ENCODE peak calls at places on chromosome 7, in eight cellular contexts. S, U, A, K, W, G, J and I are unnamed samples.

GRCh38 chr7:23873306-23873705 is 163.3 kb downstream of the STK31 start:
- DNase-seq in S (no peak), U (no peak), A (no peak), K (no peak), W (no peak), G (no peak), J (no peak), I (no peak)

GRCh38 chr7:104267701-104268368 is 60.0 kb upstream of the ORC5 start:
- DNase-seq in S (no peak), U (no peak), A (no peak), K (no peak), W (no peak), G (no peak), J (no peak), I (no peak)

GRCh38 chr7:143120696-143121405 is 11.0 kb upstream of the PIP start:
- DNase-seq in S (no peak), U (no peak), A (no peak), K (no peak), W (no peak), G (no peak), J (no peak), I (no peak)

GRCh38 chr7:22430457-22430856 is 69.5 kb downstream of the STEAP1B start:
- DNase-seq in S (no peak), U (no peak), A (no peak), K (no peak), W (no peak), G (no peak), J (no peak), I (no peak)

GRCh38 chr7:25803117-25803887 is 348.7 kb upstream of the NFE2L3 start:
- DNase-seq in S (no peak), U (no peak), A (no peak), K (no peak), W (no peak), G (no peak), J (no peak), I (no peak)

GRCh38 chr7:93719546-93719945 is 145.0 kb upstream of the CALCR start:
- DNase-seq in S (no peak), U (no peak), A (no peak), K (no peak), W (no peak), G (no peak), J (no peak), I (no peak)

GRCh38 chr7:111041577-111041976 is 49.4 kb upstream of the LRRN3 start:
- DNase-seq in S (no peak), U (no peak), A (no peak), K (no peak), W (no peak), G (no peak), J (no peak), I (no peak)

GRCh38 chr7:43906327-43907010 is at the start of gene URGCP:
- DNase-seq in S (peak), U (no peak), A (peak), K (peak), W (peak), G (peak), J (peak), I (no peak)

GRCh38 chr7:125516194-125516593 is 586.6 kb upstream of the POT1 start:
- DNase-seq in S (no peak), U (no peak), A (no peak), K (no peak), W (no peak), G (no peak), J (no peak), I (no peak)

GRCh38 chr7:105990141-105990540 is 27.1 kb downstream of the CDHR3 start:
- DNase-seq in S (no peak), U (no peak), A (no peak), K (no peak), W (no peak), G (no peak), J (no peak), I (no peak)

GRCh38 chr7:7830122-7830878 is 111.9 kb upstream of the RPA3 start:
- DNase-seq in S (no peak), U (no peak), A (peak), K (peak), W (no peak), G (no peak), J (no peak), I (no peak)

GRCh38 chr7:156816943-156817572 is 75.9 kb downstream of the LMBR1 start:
- DNase-seq in S (no peak), U (no peak), A (no peak), K (no peak), W (no peak), G (no peak), J (no peak), I (no peak)

GRCh38 chr7:36131026-36131425 is 22.0 kb upstream of the EEPD1 start:
- DNase-seq in S (no peak), U (no peak), A (no peak), K (no peak), W (no peak), G (no peak), J (no peak), I (no peak)

GRCh38 chr7:18607025-18607424 is 111.5 kb downstream of the HDAC9 start:
- DNase-seq in S (no peak), U (no peak), A (no peak), K (no peak), W (no peak), G (no peak), J (no peak), I (no peak)

GRCh38 chr7:84085147-84085546 is 109.4 kb downstream of the SEMA3A start:
- DNase-seq in S (no peak), U (no peak), A (no peak), K (no peak), W (no peak), G (no peak), J (no peak), I (no peak)

GRCh38 chr7:137990251-137990901 is 11.5 kb downstream of the CREB3L2 start:
- DNase-seq in S (no peak), U (no peak), A (no peak), K (no peak), W (no peak), G (no peak), J (no peak), I (no peak)

GRCh38 chr7:76016191-76016947 is 22.0 kb upstream of the TMEM120A start:
- DNase-seq in S (no peak), U (no peak), A (no peak), K (no peak), W (no peak), G (no peak), J (no peak), I (no peak)

GRCh38 chr7:122268101-122268500 is 36.4 kb downstream of the FEZF1 start:
- DNase-seq in S (no peak), U (no peak), A (no peak), K (no peak), W (no peak), G (no peak), J (no peak), I (no peak)

GRCh38 chr7:54906963-54907362 is 111.9 kb upstream of the EGFR start:
- DNase-seq in S (no peak), U (no peak), A (no peak), K (no peak), W (no peak), G (no peak), J (no peak), I (no peak)

GRCh38 chr7:115933463-115933862 is 97.1 kb downstream of the TFEC start:
- DNase-seq in S (no peak), U (no peak), A (no peak), K (no peak), W (no peak), G (no peak), J (no peak), I (no peak)

GRCh38 chr7:156897673-156898072 is 4.7 kb upstream of the LMBR1 start:
- DNase-seq in S (no peak), U (no peak), A (no peak), K (no peak), W (no peak), G (no peak), J (no peak), I (no peak)

GRCh38 chr7:27097686-27098492 is 2.1 kb upstream of the HOXA1 start:
- DNase-seq in S (no peak), U (no peak), A (no peak), K (no peak), W (no peak), G (peak), J (no peak), I (no peak)

GRCh38 chr7:50657341-50657873 is 92.2 kb upstream of the DDC start:
- DNase-seq in S (no peak), U (no peak), A (peak), K (no peak), W (peak), G (peak), J (peak), I (peak)

GRCh38 chr7:18102576-18102975 is 74.9 kb upstream of the PRPS1L1 start:
- DNase-seq in S (no peak), U (no peak), A (no peak), K (no peak), W (no peak), G (no peak), J (no peak), I (no peak)

GRCh38 chr7:92313055-92313454 is 67.3 kb downstream of the ANKIB1 start:
- DNase-seq in S (no peak), U (no peak), A (no peak), K (no peak), W (no peak), G (no peak), J (no peak), I (no peak)

GRCh38 chr7:87833130-87833529 is 43.0 kb downstream of the SLC25A40 start:
- DNase-seq in S (no peak), U (no peak), A (no peak), K (no peak), W (no peak), G (no peak), J (no peak), I (no peak)

GRCh38 chr7:43954524-43955228 is 28.4 kb downstream of the UBE2D4 start:
- DNase-seq in S (no peak), U (no peak), A (peak), K (no peak), W (no peak), G (peak), J (peak), I (no peak)

GRCh38 chr7:157689269-157690057 is 352.7 kb downstream of the DNAJB6 start:
- DNase-seq in S (peak), U (peak), A (no peak), K (no peak), W (no peak), G (no peak), J (peak), I (no peak)

GRCh38 chr7:51455948-51456347 is 139.3 kb upstream of the COBL start:
- DNase-seq in S (no peak), U (no peak), A (peak), K (no peak), W (no peak), G (no peak), J (no peak), I (no peak)

GRCh38 chr7:80724249-80724871 is 85.9 kb downstream of the CD36 start:
- DNase-seq in S (no peak), U (no peak), A (no peak), K (no peak), W (no peak), G (no peak), J (no peak), I (no peak)

DNA sequence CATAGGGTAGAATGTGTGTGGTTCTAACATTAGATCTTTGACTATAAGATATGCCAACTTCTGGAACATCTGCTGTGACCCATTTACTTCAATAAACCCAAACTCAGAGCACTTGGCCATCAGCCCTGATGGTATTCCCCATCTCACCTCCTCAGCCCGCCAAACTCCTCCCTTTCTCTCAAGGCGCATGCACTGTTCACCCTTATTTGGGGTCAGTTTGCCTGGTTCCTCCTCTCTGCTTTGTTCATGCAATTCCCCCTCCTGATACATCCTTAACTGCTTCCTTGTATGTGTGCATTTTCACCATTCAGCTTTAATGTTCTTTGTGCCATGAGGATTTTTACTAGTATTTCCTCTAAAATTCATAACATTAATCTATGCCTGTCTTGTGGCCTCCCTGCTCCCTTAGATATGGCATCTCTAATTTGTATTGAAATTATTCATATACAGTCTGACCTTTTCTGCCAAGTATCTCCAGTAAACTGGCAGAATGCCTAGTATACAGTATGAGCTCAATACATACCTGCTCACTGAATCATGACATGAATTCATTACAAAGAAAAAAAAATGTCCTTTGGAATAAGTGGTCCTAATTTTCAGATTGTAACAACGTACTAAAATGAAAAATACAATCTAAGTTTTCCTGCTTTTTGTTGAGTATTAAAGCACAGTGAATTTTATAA is 336.8 kb upstream of the IGFBP3 start:
- DNase-seq in S (no peak), U (no peak), A (no peak), K (no peak), W (no peak), G (no peak), J (no peak), I (no peak)
- H3K27ac ChIP-seq in S (no peak), U (no peak), A (no peak), K (no peak), W (no peak), G (no peak), J (no peak), I (no peak)

GRCh38 chr7:1557006-1557405 is 1.0 kb upstream of the TMEM184A start:
- DNase-seq in S (no peak), U (no peak), A (no peak), K (no peak), W (no peak), G (no peak), J (no peak), I (no peak)

GRCh38 chr7:1555813-1556540 is at the start of gene TMEM184A:
- DNase-seq in S (no peak), U (no peak), A (peak), K (peak), W (peak), G (no peak), J (peak), I (no peak)

GRCh38 chr7:1554332-1555045 is 1.5 kb downstream of the TMEM184A start:
- DNase-seq in S (no peak), U (no peak), A (no peak), K (no peak), W (no peak), G (no peak), J (no peak), I (no peak)

GRCh38 chr7:1553513-1554210 is 2.3 kb downstream of the TMEM184A start:
- DNase-seq in S (no peak), U (no peak), A (no peak), K (no peak), W (no peak), G (no peak), J (peak), I (no peak)

GRCh38 chr7:1555046-1555812 is 776 bp downstream of the TMEM184A start:
- DNase-seq in S (no peak), U (no peak), A (peak), K (no peak), W (peak), G (no peak), J (peak), I (no peak)
- TF ChIP-seq POLR2A in S (no peak), U (no peak), A (no peak), K (no peak), W (peak), G (no peak), J (no peak), I (no peak)

GRCh38 chr7:127589901-127590300 is 1.7 kb downstream of the ARF5 start:
- DNase-seq in S (no peak), U (no peak), A (peak), K (no peak), W (no peak), G (no peak), J (no peak), I (no peak)

GRCh38 chr7:127587663-127588018 is 570 bp upstream of the ARF5 start:
- DNase-seq in S (peak), U (no peak), A (peak), K (no peak), W (no peak), G (no peak), J (peak), I (no peak)

GRCh38 chr7:127591189-127591588 is 2.3 kb upstream of the FSCN3 start:
- DNase-seq in S (no peak), U (no peak), A (no peak), K (no peak), W (no peak), G (no peak), J (no peak), I (no peak)

GRCh38 chr7:127588019-127588696 is at the start of gene ARF5:
- DNase-seq in S (peak), U (peak), A (peak), K (peak), W (peak), G (peak), J (peak), I (no peak)

GRCh38 chr7:127588697-127589482 is 679 bp downstream of the ARF5 start:
- DNase-seq in S (no peak), U (no peak), A (peak), K (peak), W (peak), G (peak), J (peak), I (no peak)
- H3K27ac ChIP-seq in S (peak), U (peak), A (peak), K (peak), W (peak), G (peak), J (peak), I (peak)

GRCh38 chr7:12715372-12716133 is 28.1 kb downstream of the ARL4A start:
- DNase-seq in S (peak), U (no peak), A (peak), K (peak), W (peak), G (peak), J (peak), I (peak)
- TF ChIP-seq POLR2A in S (no peak), U (no peak), A (peak), K (no peak), W (no peak), G (no peak), J (no peak), I (no peak)

DNA sequence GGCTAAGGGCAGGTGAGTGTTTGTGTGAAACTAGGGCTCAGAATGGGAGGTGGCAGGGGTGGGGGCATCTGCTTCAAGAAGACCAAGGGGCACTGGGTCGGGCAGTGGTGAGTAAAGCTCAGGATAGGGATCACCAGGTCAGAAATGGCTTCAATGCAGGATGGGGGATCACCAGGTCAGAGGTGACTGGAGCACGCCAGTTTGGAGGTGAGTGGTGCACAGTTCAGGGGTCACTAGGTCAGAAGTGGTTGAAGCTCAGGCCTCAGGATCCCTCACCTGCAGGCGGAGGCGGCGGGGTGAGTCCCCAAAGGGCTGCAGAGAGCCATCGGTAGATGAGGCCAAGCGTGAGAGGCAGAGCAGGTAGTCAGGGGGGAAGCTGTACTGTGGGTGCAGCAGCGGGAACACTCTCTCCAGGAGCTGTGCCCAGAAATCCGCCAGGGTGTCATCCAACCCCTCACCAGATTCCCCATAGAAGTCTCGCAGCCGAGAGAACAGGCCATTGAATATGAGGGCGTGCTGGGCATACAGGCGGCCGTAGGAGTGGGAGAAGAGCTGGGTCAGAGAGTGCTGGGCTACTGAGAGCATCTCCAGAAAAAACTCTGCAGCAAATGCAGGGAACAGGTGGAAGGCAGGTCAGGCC is 1.8 kb downstream of the GPC2 start:
- DNase-seq in S (peak), U (no peak), A (no peak), K (no peak), W (no peak), G (no peak), J (no peak), I (no peak)
- H3K27ac ChIP-seq in S (no peak), U (no peak), A (no peak), K (no peak), W (no peak), G (no peak), J (no peak), I (no peak)

DNA sequence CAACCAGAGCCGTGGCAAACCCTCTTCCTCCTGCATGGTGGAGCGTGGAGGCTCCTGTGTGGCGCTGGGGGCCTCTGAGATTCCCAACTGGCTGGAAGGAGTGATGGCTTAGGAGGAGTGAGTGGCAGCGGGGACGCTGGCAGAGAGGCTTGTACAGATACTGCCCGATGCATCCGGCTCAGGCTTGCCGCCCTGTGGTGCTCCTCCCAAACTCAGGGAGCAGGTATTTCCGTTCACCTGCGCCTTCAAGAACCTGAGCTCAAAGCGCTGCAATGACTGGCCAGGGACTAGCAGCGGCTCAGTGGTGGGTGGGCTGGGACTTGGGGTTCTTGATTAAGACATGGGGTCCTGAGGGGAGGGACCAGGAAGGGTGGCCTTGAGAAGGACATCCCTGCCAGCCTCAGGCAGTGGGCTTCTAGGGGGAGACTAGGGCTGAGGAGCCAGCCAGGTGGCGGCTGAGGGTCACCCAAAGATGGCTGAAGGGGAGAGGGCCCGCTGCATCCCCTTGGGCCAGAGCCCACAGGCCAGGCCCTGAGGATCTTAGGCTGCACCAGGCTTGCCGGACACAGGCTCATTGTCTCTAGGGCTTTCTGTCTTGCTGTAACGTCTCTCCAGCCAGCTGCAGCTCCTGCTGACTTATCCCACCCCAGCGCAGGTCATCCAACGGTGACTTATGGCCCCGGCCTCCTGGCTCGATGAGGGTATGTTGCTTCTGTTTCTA is 3.2 kb downstream of the ZNF775 start:
- DNase-seq in S (no peak), U (no peak), A (no peak), K (no peak), W (peak), G (no peak), J (no peak), I (no peak)
- TF ChIP-seq POLR2A in S (no peak), U (no peak), A (no peak), K (no peak), W (no peak), G (no peak), J (no peak), I (no peak)

GRCh38 chr7:128833939-128834310 is 3.7 kb downstream of the FLNC start:
- DNase-seq in S (no peak), U (no peak), A (no peak), K (no peak), W (no peak), G (no peak), J (no peak), I (no peak)

GRCh38 chr7:128831994-128832879 is 2.0 kb downstream of the FLNC start:
- DNase-seq in S (peak), U (no peak), A (no peak), K (no peak), W (no peak), G (peak), J (no peak), I (no peak)

GRCh38 chr7:128835231-128835751 is 5.1 kb downstream of the FLNC start:
- DNase-seq in S (no peak), U (no peak), A (no peak), K (no peak), W (no peak), G (peak), J (no peak), I (no peak)

GRCh38 chr7:128832880-128833147 is 2.6 kb downstream of the FLNC start:
- DNase-seq in S (no peak), U (no peak), A (no peak), K (no peak), W (no peak), G (no peak), J (no peak), I (no peak)

GRCh38 chr7:128833148-128833938 is 3.1 kb downstream of the FLNC start:
- DNase-seq in S (peak), U (no peak), A (peak), K (no peak), W (no peak), G (peak), J (peak), I (no peak)
- H3K27ac ChIP-seq in S (no peak), U (peak), A (no peak), K (no peak), W (peak), G (peak), J (peak), I (peak)